ENCODE peak calls at places on chromosomes 7 and 10, in five cellular contexts. B is astrocyte, P is PC-9, D is endothelial cell of umbilical vein, W is neural progenitor cell. Y is an unnamed sample.

GRCh38 chr7:64999165-65000004 is 7.1 kb downstream of the ERV3-1 start:
- DNase-seq in W (no peak), B (peak), D (peak), P (peak), Y (no peak)

GRCh38 chr7:5218564-5219360 is 28.7 kb downstream of the WIPI2 start:
- DNase-seq in W (no peak), P (no peak), D (peak), B (no peak), Y (no peak)

GRCh38 chr10:14358886-14359573 is 28.3 kb upstream of the FRMD4A start:
- DNase-seq in P (no peak), B (peak), D (no peak), W (no peak), Y (no peak)

GRCh38 chr7:1586827-1587705 is 17.2 kb upstream of the PSMG3 start:
- DNase-seq in D (no peak), W (no peak), P (no peak), B (no peak), Y (no peak)

GRCh38 chr7:18939771-18940576 is 177.5 kb downstream of the TWIST1 start:
- DNase-seq in W (no peak), P (no peak), D (peak), B (peak), Y (no peak)

GRCh38 chr10:88931548-88931947 is 21.0 kb downstream of the ACTA2 start:
- DNase-seq in W (no peak), D (no peak), B (peak), P (no peak), Y (no peak)

GRCh38 chr7:129870668-129871067 is 82.1 kb downstream of the UBE2H start:
- DNase-seq in B (no peak), P (no peak), D (no peak), W (no peak), Y (no peak)

GRCh38 chr10:59905066-59905734 is 1.2 kb downstream of the CCDC6 start:
- DNase-seq in W (peak), P (no peak), B (peak), D (peak), Y (no peak)

GRCh38 chr10:20303453-20304152 is 487.4 kb downstream of the PLXDC2 start:
- DNase-seq in B (no peak), P (no peak), W (no peak), D (no peak), Y (no peak)

GRCh38 chr7:131186816-131187215 is 140.9 kb upstream of the MKLN1 start:
- DNase-seq in P (no peak), B (no peak), W (no peak), D (no peak), Y (no peak)

GRCh38 chr7:131183076-131183471 is 144.6 kb upstream of the MKLN1 start:
- DNase-seq in W (no peak), B (no peak), P (no peak), D (no peak), Y (no peak)

GRCh38 chr7:131183611-131184119 is 144.0 kb upstream of the MKLN1 start:
- DNase-seq in D (no peak), W (no peak), P (no peak), B (no peak), Y (peak)

GRCh38 chr7:131182446-131183075 is 145.1 kb upstream of the MKLN1 start:
- DNase-seq in D (no peak), W (no peak), P (no peak), B (no peak), Y (no peak)
- H2AFZ ChIP-seq in D (no peak), W (no peak), P (no peak), B (no peak), Y (no peak)

GRCh38 chr7:80869385-80869784 is 49.5 kb downstream of the SEMA3C start:
- DNase-seq in W (no peak), B (no peak), P (no peak), D (no peak), Y (no peak)

GRCh38 chr7:80870806-80871205 is 48.0 kb downstream of the SEMA3C start:
- DNase-seq in W (peak), B (no peak), P (no peak), D (no peak), Y (no peak)

GRCh38 chr7:80873140-80873539 is 45.7 kb downstream of the SEMA3C start:
- DNase-seq in D (no peak), P (no peak), B (no peak), W (no peak), Y (no peak)

GRCh38 chr7:80875537-80876120 is 43.2 kb downstream of the SEMA3C start:
- DNase-seq in P (no peak), D (no peak), W (no peak), B (no peak), Y (no peak)

GRCh38 chr7:80869821-80870751 is 48.8 kb downstream of the SEMA3C start:
- DNase-seq in D (no peak), W (no peak), P (no peak), B (no peak), Y (no peak)
- H3K4me3 ChIP-seq in D (no peak), W (no peak), P (no peak), B (no peak), Y (no peak)

GRCh38 chr7:69893915-69894314 is 295.6 kb downstream of the AUTS2 start:
- DNase-seq in P (no peak), D (no peak), W (peak), B (no peak), Y (peak)
- TF ChIP-seq CTCF in P (peak), D (no peak), W (peak), B (no peak), Y (peak)

GRCh38 chr10:17506390-17506789 is 52.0 kb upstream of the ST8SIA6 start:
- DNase-seq in W (no peak), D (no peak), B (no peak), P (no peak), Y (no peak)
- H2AFZ ChIP-seq in W (no peak), D (no peak), B (no peak), P (no peak), Y (no peak)